ENCODE peak calls at places on chromosomes 1 and 21, in ten cellular contexts. R is naive thymus-derived CD4-positive, alpha-beta T cell; G is CD8-positive, alpha-beta memory T cell; C is Peyer's patch; I is ovary; B is K562; F is fibroblast of the aortic adventitia; O is stomach; Y is MG63; J is thyroid gland. H is an unnamed sample.

GRCh38 chr1:66132324-66132723 is 339.6 kb downstream of the PDE4B start:
- DNase-seq in B (no peak), G (no peak), Y (no peak), F (no peak), O (no peak), J (no peak), R (no peak), C (no peak), I (no peak), H (no peak)

GRCh38 chr1:69648486-69648885 is 80.8 kb downstream of the LRRC7 start:
- DNase-seq in Y (peak), I (no peak), G (no peak), O (no peak), R (peak), J (no peak), B (no peak), C (no peak), F (no peak), H (no peak)

GRCh38 chr1:1955651-1956094 is 36.6 kb upstream of the TMEM52 start:
- DNase-seq in O (no peak), R (no peak), C (no peak), G (no peak), I (no peak), F (no peak), B (no peak), J (no peak), Y (no peak), H (no peak)

GRCh38 chr1:226357416-226357815 is 48.5 kb upstream of the LIN9 start:
- DNase-seq in G (no peak), I (no peak), B (no peak), Y (no peak), R (no peak), C (no peak), F (no peak), J (no peak), O (no peak), H (no peak)

GRCh38 chr1:32877211-32878110 is 6.7 kb upstream of the FNDC5 start:
- DNase-seq in G (peak), O (peak), C (no peak), R (no peak), J (peak), F (no peak), B (no peak), I (peak), Y (no peak), H (no peak)

GRCh38 chr1:233383984-233384383 is 56.5 kb downstream of the MAP3K21 start:
- DNase-seq in G (no peak), O (no peak), Y (no peak), C (no peak), B (no peak), F (no peak), R (no peak), I (no peak), J (no peak), H (no peak)

GRCh38 chr21:31946236-31946635 is 73.4 kb downstream of the HUNK start:
- DNase-seq in I (no peak), R (no peak), F (no peak), C (no peak), O (no peak), G (no peak), B (no peak), J (no peak), Y (no peak), H (no peak)

GRCh38 chr21:42834730-42835191 is 44.6 kb downstream of the WDR4 start:
- DNase-seq in J (no peak), I (no peak), F (no peak), Y (no peak), B (peak), O (peak), R (no peak), C (peak), G (no peak), H (no peak)

GRCh38 chr1:14429577-14429976 is 168.9 kb upstream of the KAZN start:
- DNase-seq in C (no peak), O (no peak), G (no peak), R (no peak), J (no peak), Y (no peak), I (no peak), B (no peak), F (no peak), H (no peak)

GRCh38 chr1:172381981-172382380 is 38.5 kb upstream of the C1orf105 start:
- DNase-seq in Y (no peak), G (no peak), I (no peak), B (no peak), R (no peak), C (no peak), J (no peak), O (no peak), F (no peak), H (no peak)

GRCh38 chr1:220813013-220813412 is 26.3 kb downstream of the MTARC1 start:
- DNase-seq in O (no peak), R (no peak), G (no peak), F (no peak), I (no peak), J (no peak), Y (no peak), B (peak), C (no peak), H (no peak)

GRCh38 chr1:30727796-30728195 is 4.4 kb upstream of the MATN1 start:
- DNase-seq in I (no peak), R (no peak), G (no peak), B (peak), F (peak), O (no peak), Y (no peak), C (no peak), J (no peak), H (no peak)

GRCh38 chr1:217090073-217090911 is 367.1 kb upstream of the ESRRG start:
- DNase-seq in R (no peak), F (no peak), J (peak), G (no peak), I (no peak), C (no peak), Y (no peak), O (no peak), B (no peak), H (no peak)

GRCh38 chr1:151047591-151047924 is at the start of gene C1orf56:
- DNase-seq in B (peak), Y (peak), F (peak), C (peak), G (peak), J (peak), I (peak), R (peak), O (peak), H (no peak)

GRCh38 chr1:68346192-68346808 is 103.5 kb downstream of the RPE65 start:
- DNase-seq in B (no peak), O (no peak), G (no peak), F (peak), C (no peak), R (no peak), J (no peak), I (no peak), Y (no peak), H (peak)

GRCh38 chr1:159144571-159144970 is 26.8 kb upstream of the CADM3 start:
- DNase-seq in F (no peak), B (no peak), Y (no peak), G (no peak), O (no peak), R (no peak), J (no peak), C (no peak), I (no peak), H (no peak)

GRCh38 chr1:83860506-83861221 is 138.3 kb downstream of the TTLL7 start:
- DNase-seq in G (peak), I (peak), C (peak), B (peak), Y (peak), R (peak), O (peak), F (no peak), J (peak), H (peak)

GRCh38 chr1:180884588-180885300 is 28.0 kb upstream of the KIAA1614 start:
- DNase-seq in J (no peak), I (no peak), Y (no peak), R (no peak), O (no peak), B (no peak), G (no peak), C (no peak), F (no peak), H (no peak)

GRCh38 chr1:88371396-88371795 is 312.7 kb upstream of the PKN2 start:
- DNase-seq in F (no peak), G (no peak), I (no peak), R (no peak), Y (no peak), J (no peak), C (no peak), B (no peak), O (no peak), H (no peak)

GRCh38 chr1:65309317-65310077 is at the start of gene DNAJC6:
- DNase-seq in G (peak), F (peak), Y (peak), B (peak), O (peak), R (peak), C (no peak), I (peak), J (peak), H (no peak)

GRCh38 chr1:161048949-161049722 is 3.4 kb upstream of the USF1 start:
- DNase-seq in F (no peak), G (no peak), B (no peak), R (no peak), O (no peak), I (no peak), Y (no peak), J (no peak), C (no peak), H (no peak)

DNA sequence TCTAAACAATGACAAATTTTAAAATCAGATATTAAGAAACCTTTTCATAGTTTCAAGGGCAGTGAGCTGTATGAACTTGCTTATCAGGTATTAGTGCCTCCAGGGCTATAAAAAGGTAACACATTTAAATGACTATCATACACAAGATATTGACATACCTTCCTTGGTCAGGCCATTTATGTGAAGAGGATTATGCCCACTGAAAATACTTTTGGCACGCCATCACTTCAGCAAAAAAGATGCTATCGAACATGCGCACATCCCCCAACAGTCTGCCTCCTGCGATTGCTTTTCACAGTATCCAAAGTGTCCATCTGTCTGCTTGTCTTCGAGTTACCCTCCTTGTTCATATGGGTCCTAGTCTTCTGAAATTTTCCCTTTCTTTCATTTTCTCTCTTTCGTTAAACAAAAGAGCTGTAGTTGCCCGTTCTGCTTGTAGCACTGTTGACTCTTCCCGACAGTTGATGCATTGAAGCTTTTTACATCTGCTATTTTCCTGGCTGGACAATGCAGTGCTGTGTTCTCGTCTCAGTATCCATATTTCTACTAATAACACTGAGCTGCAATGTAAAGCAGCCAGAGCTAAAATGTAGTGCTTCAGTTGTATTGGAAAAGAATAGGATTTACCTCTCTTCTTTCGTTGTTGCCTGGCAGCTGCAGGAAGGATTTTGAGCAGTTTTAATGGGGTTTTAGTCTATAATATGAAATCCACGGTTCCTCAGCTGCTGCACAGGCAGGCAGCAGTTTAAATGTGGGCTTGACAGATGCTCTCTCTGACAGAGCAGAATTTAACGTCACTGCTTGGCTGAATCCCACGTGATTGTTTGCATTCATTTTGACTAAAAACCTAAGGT is at the start of gene B3GALT2:
- DNase-seq in O (no peak), J (no peak), C (no peak), R (peak), I (no peak), G (no peak), B (no peak), F (peak), Y (peak), H (no peak)
- H3K4me3 ChIP-seq in O (peak), J (no peak), C (peak), R (no peak), I (peak), G (peak), B (no peak), F (peak), Y (no peak), H (no peak)

GRCh38 chr1:21618059-21618458 is 51.1 kb downstream of the RAP1GAP start:
- DNase-seq in O (no peak), Y (no peak), G (no peak), B (no peak), I (no peak), J (no peak), C (no peak), F (no peak), R (no peak), H (no peak)

GRCh38 chr1:21620011-21620410 is 49.1 kb downstream of the RAP1GAP start:
- DNase-seq in J (peak), G (no peak), R (no peak), I (no peak), B (peak), O (no peak), F (no peak), C (no peak), Y (no peak), H (no peak)

GRCh38 chr1:21620461-21620860 is 48.7 kb downstream of the RAP1GAP start:
- DNase-seq in Y (no peak), R (no peak), B (no peak), C (no peak), G (no peak), O (peak), I (peak), J (peak), F (peak), H (no peak)

GRCh38 chr1:21621051-21621450 is 48.1 kb downstream of the RAP1GAP start:
- DNase-seq in O (no peak), B (no peak), G (no peak), Y (no peak), C (no peak), R (no peak), I (no peak), J (no peak), F (no peak), H (no peak)

DNA sequence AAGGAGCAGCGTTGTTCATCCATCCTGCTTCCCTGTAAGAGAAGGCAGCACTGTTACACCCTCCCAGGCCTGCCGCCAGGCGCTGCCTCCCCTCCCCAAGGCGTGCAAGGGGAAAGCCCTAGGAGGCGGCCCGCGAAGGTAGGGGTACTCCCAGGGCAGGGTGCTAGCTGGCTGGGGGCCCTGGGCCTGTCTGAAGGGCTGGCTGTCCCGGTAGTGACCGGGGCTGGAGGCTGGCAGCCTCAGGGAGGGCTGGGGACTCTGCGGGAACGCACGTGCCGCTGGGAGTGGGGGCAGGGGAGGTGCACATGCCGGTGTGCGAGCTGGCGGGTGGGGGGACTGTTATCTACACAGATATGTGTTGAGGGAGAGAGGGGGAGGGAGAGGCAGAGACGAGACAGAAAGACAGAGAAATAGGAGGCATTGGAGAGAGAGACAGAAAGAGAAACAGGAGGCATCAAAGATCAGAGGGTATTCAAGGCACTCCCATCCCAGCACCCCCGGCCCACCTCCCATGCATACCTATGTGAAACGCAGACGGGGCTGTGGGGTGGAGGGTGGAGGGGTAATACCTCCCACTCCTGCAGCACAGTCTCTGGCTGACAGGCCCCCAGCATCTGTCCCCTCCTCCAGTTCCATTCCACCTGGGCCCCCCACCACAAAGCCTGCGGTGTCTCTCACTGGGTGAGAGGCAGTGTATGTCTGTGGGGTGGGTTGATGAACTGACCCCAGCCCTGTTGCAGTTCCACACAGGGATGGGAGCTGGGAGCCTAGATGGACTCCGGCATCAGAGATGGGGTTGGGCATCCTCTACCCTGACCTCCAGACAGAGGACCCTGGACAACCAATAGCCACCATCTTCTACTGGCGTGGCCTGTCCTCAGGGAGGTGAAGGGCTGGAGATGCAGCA is 49.9 kb downstream of the RAP1GAP start:
- DNase-seq in C (no peak), Y (no peak), B (peak), G (no peak), J (peak), I (peak), O (peak), F (no peak), R (no peak), H (no peak)
- H3K4me3 ChIP-seq in C (peak), Y (no peak), B (no peak), G (no peak), J (no peak), I (no peak), O (peak), F (no peak), R (no peak), H (no peak)

GRCh38 chr1:218867941-218868656 is 305.6 kb upstream of the LYPLAL1 start:
- DNase-seq in B (no peak), I (no peak), O (no peak), G (no peak), R (no peak), F (no peak), Y (no peak), J (no peak), C (no peak), H (no peak)

GRCh38 chr1:218872026-218872425 is 301.7 kb upstream of the LYPLAL1 start:
- DNase-seq in R (no peak), B (no peak), G (no peak), I (no peak), F (no peak), J (no peak), Y (no peak), C (no peak), O (no peak), H (no peak)

GRCh38 chr1:218872928-218873327 is 300.8 kb upstream of the LYPLAL1 start:
- DNase-seq in Y (no peak), J (no peak), B (no peak), I (no peak), C (no peak), F (no peak), O (no peak), G (no peak), R (no peak), H (no peak)

GRCh38 chr1:218866507-218866906 is 307.2 kb upstream of the LYPLAL1 start:
- DNase-seq in G (no peak), F (no peak), R (no peak), C (no peak), B (no peak), Y (no peak), J (no peak), O (no peak), I (no peak), H (no peak)

DNA sequence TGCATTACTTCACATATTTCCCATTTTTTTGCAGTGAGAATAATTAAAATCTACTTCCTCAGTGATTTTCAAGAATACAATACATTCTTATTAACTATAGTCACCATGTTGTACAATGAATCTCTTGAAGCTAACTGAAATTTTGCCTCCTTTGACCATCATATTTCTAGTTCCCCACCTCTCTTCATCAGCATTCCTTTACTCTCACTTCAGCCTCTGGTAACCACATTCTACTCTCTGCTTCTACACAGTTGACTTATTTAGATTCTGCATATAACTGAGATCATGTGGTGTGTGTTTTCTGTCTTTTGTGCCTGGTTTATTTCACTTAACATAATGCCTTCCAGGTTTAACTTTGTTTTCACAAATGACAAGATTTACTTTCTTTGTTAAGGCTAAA is 304.4 kb upstream of the LYPLAL1 start:
- DNase-seq in J (no peak), G (no peak), R (no peak), C (no peak), I (no peak), O (no peak), B (no peak), F (no peak), Y (no peak), H (no peak)
- H3K4me3 ChIP-seq in J (no peak), G (no peak), R (no peak), C (no peak), I (no peak), O (no peak), B (no peak), F (no peak), Y (no peak), H (no peak)

DNA sequence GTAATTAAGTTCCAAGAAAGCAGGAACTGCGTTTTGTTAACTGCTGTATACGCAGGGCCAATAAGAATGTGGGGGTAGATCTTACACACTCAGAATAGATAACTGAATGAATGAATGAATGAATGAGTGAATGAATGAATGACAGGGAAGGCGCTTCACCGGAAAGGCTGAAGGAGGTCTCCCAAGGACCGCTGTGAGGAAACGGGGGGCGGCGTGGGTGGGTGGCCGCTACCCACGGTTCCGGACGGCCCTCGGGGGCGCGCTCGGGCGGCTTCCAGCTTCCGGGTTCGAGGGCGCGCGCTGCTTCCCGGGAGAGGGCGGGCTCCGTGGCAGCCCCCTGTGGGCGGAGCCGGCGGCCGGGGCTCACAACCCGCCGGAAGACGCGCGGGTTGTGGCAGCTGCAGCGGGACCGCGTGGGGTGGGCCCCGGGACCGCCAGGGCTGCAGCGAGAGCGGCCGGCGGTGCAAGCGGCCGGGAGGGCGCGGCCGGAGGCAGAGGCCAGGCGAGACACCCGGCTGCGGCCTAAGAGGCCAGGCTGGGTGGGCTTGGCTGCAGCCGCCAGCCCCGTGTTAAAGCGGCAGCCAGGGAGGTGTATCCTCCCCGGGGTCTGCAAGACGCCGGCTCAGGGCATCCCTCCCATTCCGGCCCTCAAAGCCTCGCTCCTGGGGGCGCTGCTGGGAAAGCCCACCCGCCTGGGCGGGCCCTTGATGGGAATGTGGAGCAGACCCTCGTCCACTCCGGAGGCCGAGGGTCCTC is at the start of gene ZFP69:
- DNase-seq in C (peak), I (peak), B (peak), J (peak), R (peak), O (peak), F (peak), Y (peak), G (peak), H (peak)
- H3K4me3 ChIP-seq in C (peak), I (peak), B (peak), J (peak), R (peak), O (peak), F (peak), Y (peak), G (peak), H (peak)

GRCh38 chr1:15948600-15949452 is 27.1 kb downstream of the ZBTB17 start:
- DNase-seq in G (no peak), Y (peak), O (peak), I (peak), B (peak), R (no peak), J (peak), C (peak), F (peak), H (no peak)

GRCh38 chr1:15949453-15950245 is 26.3 kb downstream of the ZBTB17 start:
- DNase-seq in C (peak), J (peak), B (peak), O (peak), Y (peak), R (no peak), F (peak), G (peak), I (peak), H (peak)

GRCh38 chr1:15947382-15948090 is 28.4 kb downstream of the ZBTB17 start:
- DNase-seq in C (no peak), G (no peak), F (no peak), Y (no peak), J (no peak), R (no peak), O (no peak), I (no peak), B (no peak), H (no peak)

GRCh38 chr1:15946546-15947381 is 29.1 kb downstream of the ZBTB17 start:
- DNase-seq in Y (no peak), J (no peak), B (no peak), F (no peak), C (no peak), G (no peak), I (no peak), O (no peak), R (no peak), H (no peak)

GRCh38 chr1:15948091-15948591 is 27.8 kb downstream of the ZBTB17 start:
- DNase-seq in J (no peak), B (no peak), I (no peak), Y (no peak), G (no peak), C (peak), F (peak), O (no peak), R (no peak), H (peak)
- H3K4me3 ChIP-seq in J (no peak), B (no peak), I (no peak), Y (no peak), G (no peak), C (no peak), F (no peak), O (no peak), R (no peak), H (no peak)

H was measured in OCI-LY7.